ENCODE peak calls at places on chromosomes 12 and 14, in five cellular contexts. M is CD8-positive, alpha-beta memory T cell; O is CD4-positive, CD25-positive, alpha-beta regulatory T cell; F is K562; Y is HepG2. S is an unnamed sample.

GRCh38 chr12:56220611-56221232 is 1.0 kb downstream of the RNF41 start:
- DNase-seq in M (peak; percentile 19), O (no peak), F (peak; percentile 30), Y (no peak), S (no peak)

GRCh38 chr12:106140223-106140986 is 1.7 kb upstream of the NUAK1 start:
- DNase-seq in M (no peak), O (no peak), F (no peak), Y (no peak), S (no peak)

GRCh38 chr12:92041742-92042141 is 103.9 kb downstream of the BTG1 start:
- DNase-seq in M (peak; percentile 54), O (peak; percentile 56), F (no peak), Y (no peak), S (no peak)

GRCh38 chr12:71476513-71476912 is 36.9 kb downstream of the LGR5 start:
- DNase-seq in M (no peak), O (no peak), F (no peak), Y (no peak), S (no peak)

GRCh38 chr14:74257988-74258704 is 18.9 kb downstream of the VSX2 start:
- DNase-seq in M (no peak), O (no peak), F (no peak), Y (no peak), S (no peak)

GRCh38 chr12:18368594-18368993 is 107.3 kb downstream of the PIK3C2G start:
- DNase-seq in M (no peak), O (no peak), F (no peak), Y (no peak), S (no peak)

GRCh38 chr14:57266060-57266459 is 2.6 kb downstream of the EXOC5 start:
- DNase-seq in M (no peak), O (no peak), F (no peak), Y (no peak), S (no peak)

GRCh38 chr12:120262852-120263724 is 2.4 kb downstream of the PXN start:
- DNase-seq in M (no peak), O (no peak), F (no peak), Y (no peak), S (no peak)

GRCh38 chr12:751192-751827 is 1.1 kb upstream of the WNK1 start:
- DNase-seq in M (peak; percentile 83), O (peak; percentile 73), F (peak; percentile 96), Y (peak; percentile 91), S (peak; percentile 66)

GRCh38 chr14:104019029-104019428 is 66.5 kb upstream of the ASPG start:
- DNase-seq in M (no peak), O (no peak), F (no peak), Y (no peak), S (no peak)

GRCh38 chr12:65537978-65538377 is 259.5 kb downstream of the MSRB3 start:
- DNase-seq in M (no peak), O (no peak), F (no peak), Y (no peak), S (no peak)

GRCh38 chr14:52402812-52403526 is 88.9 kb downstream of the PTGER2 start:
- DNase-seq in M (peak; percentile 33), O (peak; percentile 18), F (no peak), Y (no peak), S (no peak)

GRCh38 chr14:71967709-71968108 is 35.5 kb downstream of the RGS6 start:
- DNase-seq in M (no peak), O (no peak), F (no peak), Y (no peak), S (no peak)

GRCh38 chr14:105272623-105273022 is 24.3 kb downstream of the BTBD6 start:
- DNase-seq in M (no peak), O (no peak), F (no peak), Y (no peak), S (no peak)

GRCh38 chr12:120249266-120249874 is 16.2 kb downstream of the PXN start:
- DNase-seq in M (no peak), O (no peak), F (peak; percentile 60), Y (no peak), S (no peak)

GRCh38 chr12:75177997-75178396 is 31.6 kb downstream of the KCNC2 start:
- DNase-seq in M (no peak), O (no peak), F (no peak), Y (peak; percentile 7), S (no peak)

GRCh38 chr12:89256060-89256459 is 96.2 kb downstream of the DUSP6 start:
- DNase-seq in M (no peak), O (no peak), F (no peak), Y (no peak), S (no peak)

GRCh38 chr12:78977463-78977862 is 112.9 kb downstream of the SYT1 start:
- DNase-seq in M (no peak), O (no peak), F (no peak), Y (no peak), S (no peak)

GRCh38 chr12:62319058-62319457 is 58.9 kb downstream of the USP15 start:
- DNase-seq in M (no peak), O (no peak), F (peak; percentile 34), Y (no peak), S (no peak)

GRCh38 chr14:79278798-79279644 is 932.3 kb downstream of the DIO2 start:
- DNase-seq in M (no peak), O (no peak), F (peak; percentile 2), Y (peak; percentile 27), S (no peak)

GRCh38 chr12:5442251-5443006 is 10.5 kb downstream of the NTF3 start:
- DNase-seq in M (no peak), O (no peak), F (peak; percentile 44), Y (peak; percentile 34), S (no peak)

GRCh38 chr14:75453817-75454434 is 26.1 kb downstream of the JDP2 start:
- DNase-seq in M (peak; percentile 16), O (peak; percentile 2), F (peak; percentile 11), Y (no peak), S (no peak)

GRCh38 chr12:45291518-45291917 is 75.6 kb downstream of the ANO6 start:
- DNase-seq in M (no peak), O (no peak), F (no peak), Y (no peak), S (no peak)

GRCh38 chr12:67472551-67472950 is 176.0 kb upstream of the DYRK2 start:
- DNase-seq in M (no peak), O (no peak), F (no peak), Y (no peak), S (no peak)

GRCh38 chr12:90970471-90970870 is 15.5 kb upstream of the CCER1 start:
- DNase-seq in M (no peak), O (no peak), F (no peak), Y (no peak), S (no peak)

GRCh38 chr14:24251880-24252288 is 9.5 kb upstream of the TINF2 start:
- DNase-seq in M (no peak), O (no peak), F (no peak), Y (no peak), S (no peak)

GRCh38 chr14:103499709-103500108 is 22.9 kb downstream of the CKB start:
- DNase-seq in M (no peak), O (no peak), F (no peak), Y (no peak), S (no peak)

GRCh38 chr12:129115558-129115957 is 262.3 kb downstream of the GLT1D1 start:
- DNase-seq in M (no peak), O (no peak), F (no peak), Y (no peak), S (no peak)

GRCh38 chr12:9906888-9907287 is 25.3 kb downstream of the CLEC2A start:
- DNase-seq in M (peak; percentile 67), O (peak; percentile 43), F (no peak), Y (no peak), S (no peak)

GRCh38 chr12:65965358-65965757 is 141.1 kb downstream of the HMGA2 start:
- DNase-seq in M (no peak), O (no peak), F (no peak), Y (no peak), S (no peak)

GRCh38 chr12:130633771-130634170 is 82.3 kb downstream of the RIMBP2 start:
- DNase-seq in M (no peak), O (no peak), F (no peak), Y (no peak), S (no peak)

GRCh38 chr12:131242741-131243496 is 289.2 kb downstream of the ADGRD1 start:
- DNase-seq in M (no peak), O (no peak), F (peak; percentile 88), Y (no peak), S (no peak)

GRCh38 chr12:52082026-52082667 is 2.6 kb downstream of the SMIM41 start:
- DNase-seq in M (no peak), O (no peak), F (no peak), Y (peak; percentile 41), S (no peak)

GRCh38 chr12:77166711-77167110 is 101.3 kb upstream of the E2F7 start:
- DNase-seq in M (no peak), O (no peak), F (no peak), Y (no peak), S (no peak)

GRCh38 chr12:26823391-26823790 is 9.6 kb downstream of the ITPR2 start:
- DNase-seq in M (no peak), O (no peak), F (no peak), Y (no peak), S (no peak)

GRCh38 chr12:70822431-70822830 is 98.1 kb downstream of the PTPRR start:
- DNase-seq in M (no peak), O (no peak), F (no peak), Y (no peak), S (no peak)

GRCh38 chr12:54522213-54522612 is 24.7 kb downstream of the NCKAP1L start:
- DNase-seq in M (no peak), O (no peak), F (no peak), Y (no peak), S (no peak)

GRCh38 chr12:116456307-116456641 is 102.9 kb upstream of the MAP1LC3B2 start:
- DNase-seq in M (no peak), O (no peak), F (no peak), Y (no peak), S (no peak)
- H3K27ac ChIP-seq in M (no peak overlapping the region), O (no peak overlapping the region), F (no peak overlapping the region), Y (no peak overlapping the region), S (no peak overlapping the region)

GRCh38 chr12:124501827-124502226 is 65.6 kb downstream of the NCOR2 start:
- DNase-seq in M (no peak), O (no peak), F (no peak), Y (no peak), S (no peak)
- H3K27ac ChIP-seq in M (no peak overlapping the region), O (no peak overlapping the region), F (no peak overlapping the region), Y (no peak overlapping the region), S (no peak overlapping the region)

GRCh38 chr12:16346931-16347330 is 514 bp upstream of the MGST1 start:
- DNase-seq in M (no peak), O (no peak), F (no peak), Y (peak; percentile 62), S (no peak)
- H3K27ac ChIP-seq in M (no peak overlapping the region), O (no peak overlapping the region), F (peak overlapping the region; percentile 81), Y (peak overlapping the region; percentile 87), S (no peak overlapping the region)

DNA sequence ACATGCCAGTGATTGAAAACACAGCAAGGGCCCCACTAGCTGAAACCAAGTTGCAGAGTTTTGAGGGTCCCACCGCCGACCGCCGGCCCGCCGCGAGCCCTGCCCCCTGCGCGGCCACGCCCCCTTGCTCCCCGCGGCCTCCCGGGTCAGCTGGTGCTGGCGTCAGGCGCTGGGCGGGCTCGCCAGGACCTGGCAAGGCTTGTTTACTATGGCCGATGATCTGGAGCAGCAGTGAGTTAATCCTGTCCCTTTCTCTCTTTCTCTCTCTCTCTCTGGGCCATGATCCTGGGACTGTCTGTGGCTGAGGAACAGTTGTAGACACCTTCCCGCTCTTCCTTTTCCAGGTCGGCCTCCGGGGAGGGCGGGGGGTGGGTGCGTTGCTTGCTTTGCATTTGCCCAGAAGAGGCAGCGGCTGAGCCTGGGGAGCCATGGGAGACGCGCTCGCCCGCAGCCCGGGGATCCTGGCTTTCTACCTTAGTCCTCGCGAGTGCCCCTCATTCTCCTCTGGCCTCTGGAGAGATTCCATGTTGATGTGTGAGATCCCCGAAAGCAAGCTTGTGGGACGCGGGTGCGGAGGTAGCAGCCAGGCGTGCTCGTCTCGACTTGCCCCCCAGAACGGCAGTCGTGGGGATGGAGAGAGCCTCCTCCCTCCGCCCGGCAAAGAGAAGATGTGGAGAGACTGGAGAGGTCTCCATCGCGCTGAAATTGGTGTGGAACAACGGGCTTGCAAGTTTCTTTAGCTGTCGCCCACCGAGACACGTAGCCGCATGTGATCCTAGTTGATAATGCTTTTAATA is at the start of gene ABHD4:
- DNase-seq in M (peak; percentile 63), O (peak; percentile 41), F (peak; percentile 61), Y (peak; percentile 79), S (peak; percentile 39)
- H3K27ac ChIP-seq in M (peak within 1 kb of the TSS; percentile 74), O (peak within 1 kb of the TSS; percentile 44), F (peak within 1 kb of the TSS; percentile 72), Y (peak within 1 kb of the TSS; percentile 73), S (peak within 1 kb of the TSS; percentile 66)